ENCODE peak calls at places on chromosomes 16 and 17, in five cellular contexts. D is K562, E is breast epithelium, H is esophagus muscularis mucosa, Z is stomach. L is an unnamed sample.

GRCh38 chr16:80583466-80583865 is 42.7 kb downstream of the DYNLRB2 start:
- DNase-seq in D (no peak), E (no peak), H (no peak), Z (no peak), L (no peak)

GRCh38 chr17:9566067-9566466 is 9.6 kb downstream of the STX8 start:
- DNase-seq in D (no peak), E (no peak), H (no peak), Z (no peak), L (no peak)

GRCh38 chr16:52825882-52826281 is 226.8 kb downstream of the CHD9NB start:
- DNase-seq in D (no peak), E (no peak), H (no peak), Z (no peak), L (no peak)

GRCh38 chr17:2485543-2485942 is 26.1 kb downstream of the METTL16 start:
- DNase-seq in D (no peak), E (no peak), H (no peak), Z (no peak), L (no peak)

GRCh38 chr16:30407794-30408534 is 558 bp downstream of the ZNF771 start:
- DNase-seq in D (peak; percentile 67), E (no peak), H (no peak), Z (no peak), L (no peak)

GRCh38 chr16:19829844-19830703 is 54.6 kb downstream of the GPRC5B start:
- DNase-seq in D (no peak), E (no peak), H (no peak), Z (peak; percentile 46), L (no peak)

GRCh38 chr16:46762583-46762982 is 14.4 kb upstream of the MYLK3 start:
- DNase-seq in D (no peak), E (no peak), H (no peak), Z (no peak), L (no peak)

GRCh38 chr17:80034977-80035686 is 540 bp downstream of the TBC1D16 start:
- DNase-seq in D (no peak), E (no peak), H (no peak), Z (no peak), L (no peak)

GRCh38 chr17:71084219-71084618 is 914.9 kb downstream of the KCNJ2 start:
- DNase-seq in D (peak; percentile 5), E (no peak), H (no peak), Z (peak; percentile 42), L (no peak)

GRCh38 chr17:27445971-27446370 is 10.3 kb upstream of the KSR1 start:
- DNase-seq in D (no peak), E (no peak), H (no peak), Z (no peak), L (no peak)

GRCh38 chr17:27451906-27452305 is 4.3 kb upstream of the KSR1 start:
- DNase-seq in D (no peak), E (no peak), H (no peak), Z (no peak), L (no peak)

GRCh38 chr17:27452828-27453227 is 3.4 kb upstream of the KSR1 start:
- DNase-seq in D (no peak), E (no peak), H (no peak), Z (no peak), L (no peak)

GRCh38 chr17:27446569-27447301 is 9.5 kb upstream of the KSR1 start:
- DNase-seq in D (peak; percentile 78), E (no peak), H (no peak), Z (no peak), L (no peak)

DNA sequence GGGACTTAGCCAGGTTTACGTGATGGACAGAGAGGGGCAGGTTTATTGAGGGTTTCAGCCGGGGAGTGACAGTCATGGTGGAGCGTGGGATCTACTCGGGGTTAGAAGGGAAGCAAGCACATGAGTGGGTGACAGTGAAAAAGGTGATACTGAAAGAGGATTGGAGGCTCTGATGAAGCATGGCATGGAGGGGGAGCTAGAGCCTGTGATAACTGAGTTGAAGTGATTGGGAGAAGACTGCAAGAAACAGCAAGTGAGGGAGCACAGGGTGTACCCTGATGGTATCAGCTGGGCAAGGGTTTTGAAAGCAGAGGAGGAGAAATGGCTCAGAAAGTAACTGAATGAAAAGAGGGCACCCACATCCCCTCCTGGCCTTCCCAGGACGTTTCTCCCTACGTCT is 6.7 kb upstream of the KSR1 start:
- DNase-seq in D (no peak), E (no peak), H (no peak), Z (no peak), L (no peak)
- TF ChIP-seq POLR2A in D (no peak), E (no peak), H (no peak), Z (no peak), L (no peak)

DNA sequence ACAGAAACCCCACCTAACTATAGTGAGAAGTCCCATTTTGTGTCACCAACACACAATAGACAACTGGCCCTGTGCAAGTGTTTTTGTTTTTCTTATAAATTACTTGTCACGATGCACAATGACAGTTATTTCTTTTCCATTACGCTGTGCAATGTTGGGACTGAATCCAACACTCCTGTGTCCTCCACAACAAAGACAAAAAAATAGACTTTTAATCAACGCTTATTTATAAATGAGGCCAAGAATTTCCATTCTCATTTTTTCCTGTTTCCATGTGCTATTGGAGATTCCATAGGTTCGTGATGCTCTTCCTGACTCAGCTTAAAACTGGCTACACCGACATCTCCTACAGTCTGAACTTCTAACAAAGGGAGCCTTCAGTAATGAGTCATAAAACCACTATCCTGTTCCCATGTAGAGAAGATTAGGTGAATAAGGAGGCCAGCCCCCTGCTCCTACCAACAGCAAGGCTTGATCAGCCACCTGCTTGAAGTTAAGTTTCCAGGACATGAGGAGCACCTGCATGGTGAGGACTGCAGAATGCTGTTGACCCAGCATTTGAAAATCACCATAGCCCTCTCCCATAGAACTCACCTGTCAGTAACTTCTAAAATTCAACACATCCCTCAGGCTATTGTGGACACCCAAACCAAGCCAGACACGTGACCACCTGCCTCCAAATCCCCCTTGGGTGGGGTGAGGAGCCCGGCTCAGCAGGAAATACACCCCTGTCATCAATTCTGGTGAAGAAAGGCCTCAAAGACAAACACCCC is 98.8 kb downstream of the ZNF423 start:
- DNase-seq in D (no peak), E (no peak), H (no peak), Z (no peak), L (no peak)
- TF ChIP-seq POLR2AphosphoS5 in D (no peak), E (no peak), H (no peak), Z (no peak), L (no peak)

GRCh38 chr16:76293980-76294690 is 16.9 kb downstream of the CNTNAP4 start:
- DNase-seq in D (no peak), E (no peak), H (no peak), Z (no peak), L (no peak)
- H3K27ac ChIP-seq in D (no peak overlapping the region), E (no peak overlapping the region), H (no peak overlapping the region), Z (no peak overlapping the region), L (no peak overlapping the region)

GRCh38 chr17:16440814-16441629 is 25.7 kb downstream of the TRPV2 start:
- DNase-seq in D (no peak), E (no peak), H (no peak), Z (no peak), L (no peak)

GRCh38 chr17:16438173-16438556 is 22.8 kb downstream of the TRPV2 start:
- DNase-seq in D (no peak), E (no peak), H (no peak), Z (no peak), L (no peak)

GRCh38 chr17:16439303-16439791 is 24.0 kb downstream of the TRPV2 start:
- DNase-seq in D (no peak), E (no peak), H (no peak), Z (no peak), L (no peak)

GRCh38 chr17:16438557-16439302 is 23.4 kb downstream of the TRPV2 start:
- DNase-seq in D (peak; percentile 98), E (peak; percentile 93), H (peak; percentile 99), Z (peak; percentile 95), L (peak; percentile 99)

DNA sequence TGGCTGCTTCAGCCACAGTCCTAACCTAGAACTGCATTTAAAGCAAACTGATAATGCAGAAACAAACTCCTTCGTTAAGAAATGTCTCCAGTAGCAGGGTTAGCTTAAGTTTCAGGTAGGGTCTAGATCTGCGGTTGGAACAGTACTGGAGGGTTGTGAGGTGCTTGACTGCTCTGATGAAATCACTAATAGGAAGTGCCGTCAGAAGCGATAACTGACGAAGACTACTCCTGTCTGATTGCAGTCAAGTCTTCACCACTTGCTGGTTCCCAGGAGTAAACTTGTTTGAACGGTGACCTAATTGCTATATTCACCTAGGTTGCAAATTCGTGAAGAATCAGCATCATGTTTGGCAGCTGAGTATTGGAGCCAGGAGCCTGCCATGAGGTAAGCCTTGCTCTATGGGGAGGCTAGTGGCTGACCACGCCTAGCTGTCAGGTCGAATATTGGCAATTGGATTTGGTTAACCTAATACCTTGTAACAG is 24.5 kb downstream of the TRPV2 start:
- DNase-seq in D (no peak), E (no peak), H (no peak), Z (no peak), L (no peak)
- TF ChIP-seq POLR2A in D (peak; percentile 40), E (no peak), H (no peak), Z (no peak), L (no peak)

DNA sequence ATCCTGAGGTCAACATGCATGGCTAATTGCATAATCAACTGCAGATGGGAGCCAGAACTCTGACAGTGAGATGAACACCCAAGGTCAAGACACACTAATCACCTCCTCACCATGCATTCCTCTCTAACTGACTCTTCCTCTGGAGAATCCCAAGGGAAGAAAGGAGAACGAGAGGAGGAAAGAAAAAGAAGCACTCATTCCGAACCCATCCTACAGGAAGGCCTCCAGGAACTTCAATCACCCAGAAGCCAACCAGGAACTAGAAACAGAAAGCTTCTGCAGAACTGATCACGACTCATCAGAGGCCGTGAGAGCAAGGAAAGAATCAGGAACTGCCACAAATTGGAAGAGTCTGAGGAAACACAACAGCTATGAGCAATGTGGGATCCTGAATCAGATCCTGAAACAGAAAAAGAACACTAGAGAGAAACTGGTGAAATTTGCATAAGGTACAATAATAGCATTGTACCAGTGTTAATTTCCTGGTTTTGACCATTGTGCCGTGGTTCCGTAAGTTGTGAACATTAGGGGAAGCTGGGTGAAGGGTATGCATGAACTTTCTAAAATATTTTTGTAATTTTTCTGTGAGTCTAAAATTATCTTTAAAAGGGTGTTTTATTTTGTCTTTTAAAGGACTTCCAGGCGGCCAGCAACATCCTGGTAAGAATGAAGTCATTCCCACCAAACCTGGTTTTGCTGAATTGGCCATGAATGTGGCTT is 10.0 kb upstream of the BEAN1 start:
- DNase-seq in D (no peak), E (no peak), H (no peak), Z (no peak), L (peak; percentile 89)
- TF ChIP-seq POLR2AphosphoS5 in D (no peak), E (no peak), H (no peak), Z (no peak), L (no peak)

GRCh38 chr17:37720989-37721388 is 23.9 kb downstream of the HNF1B start:
- DNase-seq in D (no peak), E (no peak), H (no peak), Z (no peak), L (no peak)
- H3K27ac ChIP-seq in D (no peak overlapping the region), E (no peak overlapping the region), H (no peak overlapping the region), Z (no peak overlapping the region), L (no peak overlapping the region)

GRCh38 chr16:1314399-1315068 is 5.1 kb downstream of the UBE2I start:
- DNase-seq in D (no peak), E (no peak), H (no peak), Z (no peak), L (no peak)
- TF ChIP-seq POLR2A in D (no peak), E (no peak), H (no peak), Z (no peak), L (no peak)

GRCh38 chr17:65191805-65192740 is 54.9 kb downstream of the RGS9 start:
- DNase-seq in D (no peak), E (no peak), H (no peak), Z (no peak), L (no peak)
- TF ChIP-seq POLR2AphosphoS5 in D (no peak), E (no peak), H (no peak), Z (no peak), L (no peak)